ENCODE peak calls at places on chromosomes 7 and 10, in four cellular contexts. E, N, K and C are unnamed samples.

GRCh38 chr7:36291387-36292316 is 98.0 kb upstream of the ANLN start:
- DNase-seq in K (peak; percentile 81), N (peak; percentile 88), E (peak; percentile 92), C (peak; percentile 95)

GRCh38 chr10:123841560-123841959 is 50.0 kb downstream of the CPXM2 start:
- DNase-seq in K (no peak), N (no peak), E (no peak), C (no peak)

GRCh38 chr10:7480742-7481381 is 70.0 kb upstream of the SFMBT2 start:
- DNase-seq in N (no peak), E (no peak), K (no peak), C (no peak)

GRCh38 chr7:44100458-44101303 is 3.5 kb upstream of the AEBP1 start:
- DNase-seq in E (peak; percentile 65), N (peak; percentile 68), K (no peak), C (peak; percentile 96)

GRCh38 chr7:111264111-111264868 is 173.4 kb downstream of the LRRN3 start:
- DNase-seq in N (no peak), K (peak; percentile 82), E (no peak), C (no peak)

GRCh38 chr7:115340828-115341227 is 418.9 kb downstream of the MDFIC start:
- DNase-seq in E (no peak), N (peak; percentile 89), K (no peak), C (peak; percentile 23)

GRCh38 chr7:20310963-20311742 is 19.5 kb upstream of the ITGB8 start:
- DNase-seq in E (no peak), K (peak; percentile 10), N (peak; percentile 66), C (no peak)

GRCh38 chr10:132589681-132590080 is 52.1 kb downstream of the INPP5A start:
- DNase-seq in K (no peak), N (no peak), E (peak; percentile 65), C (peak; percentile 50)

GRCh38 chr7:35528381-35528977 is 166.5 kb downstream of the HERPUD2 start:
- DNase-seq in N (no peak), K (no peak), E (no peak), C (no peak)

GRCh38 chr10:78742730-78743615 is 325.8 kb upstream of the ZMIZ1 start:
- DNase-seq in N (no peak), E (peak; percentile 74), K (no peak), C (no peak)

GRCh38 chr7:51276967-51277366 is 39.6 kb downstream of the COBL start:
- DNase-seq in K (peak; percentile 47), E (no peak), N (no peak), C (no peak)

GRCh38 chr7:24907311-24907886 is 72.6 kb downstream of the OSBPL3 start:
- DNase-seq in E (no peak), K (no peak), N (peak; percentile 63), C (no peak)

GRCh38 chr10:3528271-3528670 is 256.7 kb downstream of the KLF6 start:
- DNase-seq in K (no peak), N (peak; percentile 64), E (no peak), C (no peak)

GRCh38 chr7:54833021-54833467 is 74.0 kb upstream of the SEC61G start:
- DNase-seq in K (peak; percentile 9), E (no peak), N (peak; percentile 49), C (peak; percentile 17)

GRCh38 chr7:38448842-38449241 is 175.4 kb upstream of the TARP start:
- DNase-seq in N (peak; percentile 51), K (no peak), E (no peak), C (no peak)

GRCh38 chr10:59905066-59905734 is 1.2 kb downstream of the CCDC6 start:
- DNase-seq in K (peak; percentile 68), N (peak; percentile 57), E (peak; percentile 73), C (no peak)

GRCh38 chr10:69097729-69098128 is 9.8 kb downstream of the SRGN start:
- DNase-seq in N (no peak), E (no peak), K (no peak), C (no peak)

GRCh38 chr7:39720586-39720985 is 97.2 kb downstream of the RALA start:
- DNase-seq in N (no peak), E (no peak), K (no peak), C (peak; percentile 76)

GRCh38 chr10:9301148-9301547 is 1246.7 kb downstream of the GATA3 start:
- DNase-seq in K (peak; percentile 41), E (no peak), N (peak; percentile 32), C (no peak)

GRCh38 chr7:142637240-142637639 is 112.0 kb upstream of the PRSS1 start:
- DNase-seq in N (no peak), E (no peak), K (no peak), C (no peak)

GRCh38 chr7:70035509-70035908 is 437.2 kb downstream of the AUTS2 start:
- DNase-seq in N (peak; percentile 18), E (no peak), K (no peak), C (no peak)

GRCh38 chr10:43905502-43906236 is 257.0 kb upstream of the ZNF32 start:
- DNase-seq in N (peak; percentile 42), K (no peak), E (no peak), C (no peak)

GRCh38 chr10:113341138-113341537 is 211.7 kb upstream of the HABP2 start:
- DNase-seq in N (no peak), E (no peak), K (no peak), C (no peak)

GRCh38 chr7:12475362-12476063 is 71.8 kb upstream of the VWDE start:
- DNase-seq in E (no peak), N (peak; percentile 69), K (no peak), C (peak; percentile 53)

GRCh38 chr7:132544025-132544424 is 32.2 kb downstream of the PLXNA4 start:
- DNase-seq in K (no peak), N (no peak), E (no peak), C (no peak)

GRCh38 chr10:101291254-101292193 is 62.3 kb upstream of the LBX1 start:
- DNase-seq in N (peak; percentile 54), K (peak; percentile 67), E (no peak), C (peak; percentile 94)

GRCh38 chr7:48708635-48709034 is 215.7 kb upstream of the CDC14C start:
- DNase-seq in E (no peak), K (no peak), N (no peak), C (no peak)

GRCh38 chr7:149881328-149882263 is 7.8 kb downstream of the ATP6V0E2 start:
- DNase-seq in K (no peak), E (no peak), N (no peak), C (peak; percentile 39)

GRCh38 chr7:143945423-143945822 is 9.2 kb upstream of the OR2F1 start:
- DNase-seq in E (no peak), K (no peak), N (no peak), C (no peak)

GRCh38 chr7:97871659-97872024 is 566 bp downstream of the ASNS start:
- DNase-seq in E (no peak), N (no peak), K (peak; percentile 65), C (no peak)

GRCh38 chr7:925601-926000 is 28.9 kb downstream of the ADAP1 start:
- DNase-seq in K (no peak), N (no peak), E (peak; percentile 82), C (no peak)

GRCh38 chr10:43444897-43445466 is 8.1 kb downstream of the ZNF487 start:
- DNase-seq in N (no peak), E (no peak), K (no peak), C (no peak)

GRCh38 chr7:8436965-8437364 is 3.6 kb downstream of the NXPH1 start:
- DNase-seq in E (no peak), K (peak; percentile 69), N (peak; percentile 12), C (no peak)

GRCh38 chr10:87842776-87843497 is 20.4 kb downstream of the KLLN start:
- DNase-seq in N (peak; percentile 72), E (no peak), K (no peak), C (peak; percentile 39)

GRCh38 chr10:110429301-110429700 is 68.4 kb upstream of the DUSP5 start:
- DNase-seq in N (peak; percentile 48), E (peak; percentile 22), K (no peak), C (peak; percentile 81)

GRCh38 chr7:144835166-144835611 is 664 bp downstream of the TPK1 start:
- DNase-seq in E (peak; percentile 70), K (peak; percentile 85), N (peak; percentile 72), C (peak; percentile 74)

GRCh38 chr7:82859106-82859850 is 303.4 kb downstream of the PCLO start:
- DNase-seq in K (no peak), E (no peak), N (peak; percentile 10), C (no peak)

GRCh38 chr7:149741629-149742028 is 31.8 kb downstream of the ZNF467 start:
- DNase-seq in E (no peak), N (peak; percentile 61), K (peak; percentile 66), C (peak; percentile 75)

GRCh38 chr10:12377891-12378290 is 28.5 kb downstream of the CAMK1D start:
- DNase-seq in E (no peak), K (no peak), N (no peak), C (no peak)